ENCODE peak calls at places on chromosomes 4 and X, in nine cellular contexts. A is mesendoderm; V is colonic mucosa; I is aorta; U is spleen; O is transverse colon; R is psoas muscle; N is hepatocyte; L is naive thymus-derived CD4-positive, alpha-beta T cell. Q is an unnamed sample. For H3K4me1, the result is how much of the 10 kb centered on the place peaks cover.

GRCh38 chrX:37888010-37888409 is 40.6 kb upstream of the DYNLT3 start:
- DNase-seq in A (no peak), V (no peak), I (no peak), U (no peak), O (no peak), R (no peak), N (no peak), L (no peak), Q (no peak)

GRCh38 chr4:182370491-182370890 is 127.3 kb downstream of the TENM3 start:
- DNase-seq in A (peak), V (no peak), I (no peak), U (no peak), O (no peak), R (no peak), N (no peak), L (no peak), Q (no peak)

GRCh38 chr4:24403263-24403662 is 181.1 kb downstream of the DHX15 start:
- DNase-seq in A (no peak), V (no peak), I (no peak), U (no peak), O (no peak), R (no peak), N (no peak), L (no peak), Q (no peak)

GRCh38 chr4:94455081-94455480 is 3.3 kb downstream of the PDLIM5 start:
- DNase-seq in A (no peak), V (peak), I (peak), U (no peak), O (peak), R (peak), N (peak), L (no peak), Q (peak)

GRCh38 chr4:110970642-110971041 is 347.8 kb upstream of the PITX2 start:
- DNase-seq in A (peak), V (peak), I (no peak), U (no peak), O (peak), R (peak), N (peak), L (no peak), Q (peak)

GRCh38 chr4:76091052-76091451 is 16.5 kb downstream of the ART3 start:
- DNase-seq in A (no peak), V (no peak), I (no peak), U (no peak), O (no peak), R (no peak), N (no peak), L (no peak), Q (no peak)

GRCh38 chr4:97394653-97395052 is 748.6 kb downstream of the STPG2 start:
- DNase-seq in A (no peak), V (no peak), I (no peak), U (no peak), O (no peak), R (no peak), N (no peak), L (no peak), Q (no peak)

GRCh38 chrX:54193085-54193484 is 10.0 kb upstream of the FAM120C start:
- DNase-seq in A (no peak), V (no peak), I (no peak), U (no peak), O (no peak), R (no peak), N (no peak), L (no peak), Q (no peak)

GRCh38 chrX:19682712-19683331 is 167.5 kb upstream of the MAP3K15 start:
- DNase-seq in A (peak), V (peak), I (peak), U (peak), O (peak), R (peak), N (peak), L (peak), Q (peak)

GRCh38 chr4:76966024-76966579 is 16.6 kb downstream of the SEPTIN11 start:
- DNase-seq in A (no peak), V (no peak), I (no peak), U (no peak), O (no peak), R (no peak), N (no peak), L (no peak), Q (no peak)

GRCh38 chr4:156298230-156298629 is 344.6 kb upstream of the CTSO start:
- DNase-seq in A (peak), V (no peak), I (no peak), U (no peak), O (peak), R (no peak), N (peak), L (no peak), Q (no peak)
- H3K4me1 ChIP-seq in A (under half), V (under half), I (under half), U (under half), O (under half), R (under half), N (under half), L (under half), Q (under half)

DNA sequence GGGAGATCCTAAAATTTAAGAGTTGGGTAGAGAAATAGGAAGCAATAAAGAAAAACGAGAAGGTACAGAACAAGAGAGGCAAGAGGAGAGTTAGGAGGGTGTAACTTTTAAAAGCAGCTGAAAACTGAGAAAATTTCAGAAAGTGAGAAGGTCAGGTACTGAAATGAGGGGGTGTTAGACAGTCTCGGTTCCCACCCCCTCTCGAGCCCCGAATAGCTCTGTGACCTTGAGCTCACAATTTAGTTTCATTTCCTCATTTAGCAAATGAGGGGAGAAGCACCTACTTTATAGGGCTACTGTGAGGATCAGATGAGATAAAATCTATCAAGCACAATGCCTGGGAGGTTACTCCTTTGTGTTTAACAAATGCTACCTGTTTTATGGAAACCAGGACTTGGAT is 4.8 kb downstream of the UGT8 start:
- DNase-seq in A (peak), V (no peak), I (no peak), U (no peak), O (peak), R (no peak), N (no peak), L (no peak), Q (no peak)
- H3K4me1 ChIP-seq in A (under half), V (under half), I (under half), U (under half), O (under half), R (under half), N (under half), L (under half), Q (under half)

GRCh38 chr4:109319684-109320083 is 17.2 kb upstream of the COL25A1 start:
- DNase-seq in A (no peak), V (no peak), I (no peak), U (no peak), O (no peak), R (no peak), N (no peak), L (no peak), Q (no peak)

GRCh38 chr4:109321232-109321631 is 18.8 kb upstream of the COL25A1 start:
- DNase-seq in A (no peak), V (no peak), I (no peak), U (no peak), O (no peak), R (no peak), N (no peak), L (no peak), Q (no peak)

GRCh38 chr4:109325698-109326097 is 23.2 kb upstream of the COL25A1 start:
- DNase-seq in A (no peak), V (no peak), I (no peak), U (no peak), O (no peak), R (no peak), N (no peak), L (no peak), Q (no peak)

GRCh38 chr4:109319156-109319555 is 16.7 kb upstream of the COL25A1 start:
- DNase-seq in A (no peak), V (no peak), I (no peak), U (no peak), O (no peak), R (no peak), N (no peak), L (no peak), Q (no peak)

DNA sequence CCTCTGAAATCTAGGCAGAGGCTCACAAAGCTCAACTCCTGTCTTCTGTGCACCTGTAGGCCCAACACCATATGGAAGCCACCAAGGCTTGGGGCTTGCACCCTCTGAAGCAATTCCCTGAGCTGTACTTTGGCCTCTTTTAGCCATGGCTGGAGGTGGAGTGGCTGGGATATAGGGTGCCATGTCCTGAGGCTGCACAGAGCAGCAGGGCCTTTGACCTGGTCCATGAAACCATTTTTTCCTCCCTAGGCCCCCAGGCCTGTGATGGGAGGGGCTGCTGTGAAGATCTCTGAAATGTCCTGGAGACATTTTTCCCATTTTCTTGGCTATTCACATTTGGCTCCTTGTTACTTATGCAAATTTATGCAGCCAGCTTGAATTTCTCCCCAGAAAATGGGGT is 20.9 kb upstream of the COL25A1 start:
- DNase-seq in A (no peak), V (no peak), I (no peak), U (no peak), O (no peak), R (no peak), N (no peak), L (no peak), Q (no peak)
- H3K4me1 ChIP-seq in A (under half), V (under half), I (under half), U (under half), O (under half), R (under half), N (under half), L (under half), Q (under half)

GRCh38 chr4:48774760-48775398 is 5.2 kb downstream of the FRYL start:
- DNase-seq in A (no peak), V (no peak), I (no peak), U (no peak), O (no peak), R (no peak), N (no peak), L (no peak), Q (no peak)
- H3K4me1 ChIP-seq in A (under half), V (under half), I (under half), U (half or more), O (under half), R (half or more), N (under half), L (under half), Q (half or more)

GRCh38 chrX:41384041-41384705 is 50.2 kb downstream of the DDX3X start:
- DNase-seq in A (peak), V (peak), I (peak), U (peak), O (peak), R (peak), N (peak), L (peak), Q (peak)
- H3K4me1 ChIP-seq in A (under half), V (under half), I (under half), U (under half), O (under half), R (under half), N (under half), L (under half), Q (under half)

DNA sequence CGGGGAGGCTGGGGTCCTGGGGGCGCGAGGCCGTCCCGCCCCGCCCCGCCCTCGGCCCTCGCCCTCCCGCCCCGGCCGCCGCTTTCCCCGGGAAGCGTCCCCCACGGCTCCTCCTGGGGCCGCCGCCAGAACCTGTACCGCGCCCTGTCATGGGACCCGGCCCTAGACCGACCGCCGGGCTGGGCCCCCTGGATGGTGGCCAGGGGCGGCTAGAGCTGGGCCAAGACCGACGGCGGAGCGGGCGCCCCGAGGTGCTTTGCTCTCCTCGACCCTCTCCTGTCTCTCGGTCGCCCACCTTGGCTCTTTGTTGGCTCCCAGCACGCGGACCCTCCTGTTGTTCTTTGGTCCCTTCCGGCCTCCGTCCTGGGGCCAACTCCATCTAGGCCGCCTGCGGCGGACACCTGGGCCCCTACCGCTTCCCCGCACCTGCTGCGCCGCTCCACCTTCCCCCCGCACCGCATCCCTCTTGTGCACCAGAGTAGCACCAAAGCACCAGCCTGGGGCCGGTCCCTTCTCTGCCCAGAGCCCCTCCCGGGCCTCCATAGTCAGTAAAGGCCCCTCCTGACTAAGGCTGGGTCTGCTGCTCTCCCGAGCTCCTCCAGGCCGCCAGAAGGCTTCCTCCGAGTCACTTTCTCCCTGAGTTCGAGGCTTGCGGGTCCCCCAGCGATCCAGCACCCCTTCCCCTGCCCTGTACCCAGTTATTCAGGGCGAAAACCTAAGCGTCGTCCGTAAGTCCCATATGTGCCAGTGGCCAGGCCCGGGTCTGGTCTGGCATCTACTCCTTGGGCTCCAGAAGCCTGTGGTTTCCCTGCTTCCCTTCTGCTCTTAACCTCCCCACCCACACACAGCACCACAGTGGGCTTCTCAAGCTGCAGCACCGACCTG is 587 bp downstream of the TACC3 start:
- DNase-seq in A (no peak), V (no peak), I (peak), U (peak), O (no peak), R (no peak), N (no peak), L (no peak), Q (no peak)
- H3K4me1 ChIP-seq in A (under half), V (under half), I (under half), U (half or more), O (under half), R (under half), N (under half), L (under half), Q (under half)

Q was measured in gastrocnemius medialis.